ENCODE peak calls at places on chromosomes 1 and 21, in eight cellular contexts. One of them, this sample, is unnamed.

GRCh38 chr1:209434631-209435217 is 148.8 kb upstream of the CAMK1G start:
- DNase-seq in sigmoid colon: no peak
- DNase-seq in fibroblast of mammary gland: no peak
- DNase-seq in astrocyte: no peak
- DNase-seq in hepatocyte: no peak
- DNase-seq in lower leg skin: no peak
- DNase-seq in WERI-Rb-1: no peak
- DNase-seq in cardiac muscle cell: no peak
- DNase-seq in this sample: no peak

GRCh38 chr1:1231400-1232223 is at the start of gene SDF4:
- DNase-seq in sigmoid colon: peak
- DNase-seq in fibroblast of mammary gland: peak
- DNase-seq in astrocyte: peak
- DNase-seq in hepatocyte: peak
- DNase-seq in lower leg skin: peak
- DNase-seq in WERI-Rb-1: peak
- DNase-seq in cardiac muscle cell: peak
- DNase-seq in this sample: peak

GRCh38 chr1:42081475-42081874 is 71.7 kb upstream of the GUCA2B start:
- DNase-seq in sigmoid colon: no peak
- DNase-seq in fibroblast of mammary gland: no peak
- DNase-seq in astrocyte: no peak
- DNase-seq in hepatocyte: peak
- DNase-seq in lower leg skin: no peak
- DNase-seq in WERI-Rb-1: no peak
- DNase-seq in cardiac muscle cell: no peak
- DNase-seq in this sample: no peak

GRCh38 chr1:46581685-46582455 is 22.2 kb downstream of the MKNK1 start:
- DNase-seq in sigmoid colon: no peak
- DNase-seq in fibroblast of mammary gland: peak
- DNase-seq in astrocyte: no peak
- DNase-seq in hepatocyte: no peak
- DNase-seq in lower leg skin: no peak
- DNase-seq in WERI-Rb-1: no peak
- DNase-seq in cardiac muscle cell: no peak
- DNase-seq in this sample: no peak

GRCh38 chr21:17793675-17794123 is 25.5 kb downstream of the C21orf91 start:
- DNase-seq in sigmoid colon: no peak
- DNase-seq in fibroblast of mammary gland: peak
- DNase-seq in astrocyte: peak
- DNase-seq in hepatocyte: no peak
- DNase-seq in lower leg skin: no peak
- DNase-seq in WERI-Rb-1: no peak
- DNase-seq in cardiac muscle cell: no peak
- DNase-seq in this sample: peak

GRCh38 chr1:226688852-226689251 is 50.2 kb downstream of the ITPKB start:
- DNase-seq in sigmoid colon: peak
- DNase-seq in fibroblast of mammary gland: no peak
- DNase-seq in astrocyte: no peak
- DNase-seq in hepatocyte: no peak
- DNase-seq in lower leg skin: no peak
- DNase-seq in WERI-Rb-1: no peak
- DNase-seq in cardiac muscle cell: no peak
- DNase-seq in this sample: no peak

GRCh38 chr1:88016947-88017346 is 667.1 kb upstream of the PKN2 start:
- DNase-seq in sigmoid colon: no peak
- DNase-seq in fibroblast of mammary gland: no peak
- DNase-seq in astrocyte: no peak
- DNase-seq in hepatocyte: peak
- DNase-seq in lower leg skin: no peak
- DNase-seq in WERI-Rb-1: no peak
- DNase-seq in cardiac muscle cell: no peak
- DNase-seq in this sample: no peak

GRCh38 chr1:2585318-2586092 is 1.1 kb upstream of the PRXL2B start:
- DNase-seq in sigmoid colon: peak
- DNase-seq in fibroblast of mammary gland: peak
- DNase-seq in astrocyte: peak
- DNase-seq in hepatocyte: peak
- DNase-seq in lower leg skin: peak
- DNase-seq in WERI-Rb-1: peak
- DNase-seq in cardiac muscle cell: peak
- DNase-seq in this sample: peak

GRCh38 chr1:179677882-179678281 is 65.2 kb upstream of the FAM163A start:
- DNase-seq in sigmoid colon: no peak
- DNase-seq in fibroblast of mammary gland: no peak
- DNase-seq in astrocyte: no peak
- DNase-seq in hepatocyte: no peak
- DNase-seq in lower leg skin: no peak
- DNase-seq in WERI-Rb-1: peak
- DNase-seq in cardiac muscle cell: no peak
- DNase-seq in this sample: no peak

GRCh38 chr1:2602311-2602835 is 15.8 kb downstream of the PRXL2B start:
- DNase-seq in sigmoid colon: no peak
- DNase-seq in fibroblast of mammary gland: no peak
- DNase-seq in astrocyte: no peak
- DNase-seq in hepatocyte: no peak
- DNase-seq in lower leg skin: peak
- DNase-seq in WERI-Rb-1: no peak
- DNase-seq in cardiac muscle cell: no peak
- DNase-seq in this sample: no peak

GRCh38 chr1:175278236-175278635 is 85.7 kb upstream of the KIAA0040 start:
- DNase-seq in sigmoid colon: no peak
- DNase-seq in fibroblast of mammary gland: no peak
- DNase-seq in astrocyte: no peak
- DNase-seq in hepatocyte: no peak
- DNase-seq in lower leg skin: no peak
- DNase-seq in WERI-Rb-1: peak
- DNase-seq in cardiac muscle cell: no peak
- DNase-seq in this sample: no peak

GRCh38 chr1:162676087-162676486 is 43.8 kb downstream of the DDR2 start:
- DNase-seq in sigmoid colon: peak
- DNase-seq in fibroblast of mammary gland: peak
- DNase-seq in astrocyte: peak
- DNase-seq in hepatocyte: peak
- DNase-seq in lower leg skin: no peak
- DNase-seq in WERI-Rb-1: no peak
- DNase-seq in cardiac muscle cell: no peak
- DNase-seq in this sample: peak

GRCh38 chr1:84259376-84259775 is 42.1 kb upstream of the SAMD13 start:
- DNase-seq in sigmoid colon: no peak
- DNase-seq in fibroblast of mammary gland: no peak
- DNase-seq in astrocyte: no peak
- DNase-seq in hepatocyte: no peak
- DNase-seq in lower leg skin: no peak
- DNase-seq in WERI-Rb-1: no peak
- DNase-seq in cardiac muscle cell: no peak
- DNase-seq in this sample: no peak

GRCh38 chr1:32250893-32251716 is at the start of gene LCK:
- DNase-seq in sigmoid colon: no peak
- DNase-seq in fibroblast of mammary gland: no peak
- DNase-seq in astrocyte: no peak
- DNase-seq in hepatocyte: no peak
- DNase-seq in lower leg skin: no peak
- DNase-seq in WERI-Rb-1: no peak
- DNase-seq in cardiac muscle cell: no peak
- DNase-seq in this sample: no peak

GRCh38 chr1:59985901-59986735 is 59.5 kb upstream of the CYP2J2 start:
- DNase-seq in sigmoid colon: no peak
- DNase-seq in fibroblast of mammary gland: peak
- DNase-seq in astrocyte: peak
- DNase-seq in hepatocyte: peak
- DNase-seq in lower leg skin: peak
- DNase-seq in WERI-Rb-1: no peak
- DNase-seq in cardiac muscle cell: no peak
- DNase-seq in this sample: peak

GRCh38 chr1:78779831-78780230 is 130.2 kb downstream of the IFI44 start:
- DNase-seq in sigmoid colon: no peak
- DNase-seq in fibroblast of mammary gland: peak
- DNase-seq in astrocyte: peak
- DNase-seq in hepatocyte: no peak
- DNase-seq in lower leg skin: no peak
- DNase-seq in WERI-Rb-1: no peak
- DNase-seq in cardiac muscle cell: no peak
- DNase-seq in this sample: peak

GRCh38 chr1:180343931-180344406 is 113.9 kb downstream of the LHX4 start:
- DNase-seq in sigmoid colon: no peak
- DNase-seq in fibroblast of mammary gland: peak
- DNase-seq in astrocyte: peak
- DNase-seq in hepatocyte: peak
- DNase-seq in lower leg skin: no peak
- DNase-seq in WERI-Rb-1: no peak
- DNase-seq in cardiac muscle cell: peak
- DNase-seq in this sample: peak

GRCh38 chr21:33332143-33332542 is 7.4 kb downstream of the IFNAR1 start:
- DNase-seq in sigmoid colon: no peak
- DNase-seq in fibroblast of mammary gland: no peak
- DNase-seq in astrocyte: no peak
- DNase-seq in hepatocyte: no peak
- DNase-seq in lower leg skin: no peak
- DNase-seq in WERI-Rb-1: no peak
- DNase-seq in cardiac muscle cell: no peak
- DNase-seq in this sample: no peak

GRCh38 chr1:64112281-64112680 is 91.1 kb upstream of the UBE2U start:
- DNase-seq in sigmoid colon: no peak
- DNase-seq in fibroblast of mammary gland: peak
- DNase-seq in astrocyte: peak
- DNase-seq in hepatocyte: no peak
- DNase-seq in lower leg skin: no peak
- DNase-seq in WERI-Rb-1: no peak
- DNase-seq in cardiac muscle cell: no peak
- DNase-seq in this sample: peak

GRCh38 chr1:231160851-231161710 is 777 bp upstream of the TRIM67 start:
- DNase-seq in sigmoid colon: no peak
- DNase-seq in fibroblast of mammary gland: no peak
- DNase-seq in astrocyte: no peak
- DNase-seq in hepatocyte: no peak
- DNase-seq in lower leg skin: no peak
- DNase-seq in WERI-Rb-1: no peak
- DNase-seq in cardiac muscle cell: peak
- DNase-seq in this sample: no peak

GRCh38 chr1:23444104-23444533 is 19.6 kb upstream of the TCEA3 start:
- DNase-seq in sigmoid colon: peak
- DNase-seq in fibroblast of mammary gland: peak
- DNase-seq in astrocyte: peak
- DNase-seq in hepatocyte: peak
- DNase-seq in lower leg skin: peak
- DNase-seq in WERI-Rb-1: no peak
- DNase-seq in cardiac muscle cell: no peak
- DNase-seq in this sample: peak

GRCh38 chr1:67682659-67683197 is 2.3 kb upstream of the GADD45A start:
- DNase-seq in sigmoid colon: no peak
- DNase-seq in fibroblast of mammary gland: peak
- DNase-seq in astrocyte: peak
- DNase-seq in hepatocyte: peak
- DNase-seq in lower leg skin: no peak
- DNase-seq in WERI-Rb-1: no peak
- DNase-seq in cardiac muscle cell: no peak
- DNase-seq in this sample: peak
- H3K4me3 ChIP-seq in sigmoid colon: no peak
- H3K4me3 ChIP-seq in fibroblast of mammary gland: no peak
- H3K4me3 ChIP-seq in astrocyte: peak
- H3K4me3 ChIP-seq in hepatocyte: no peak
- H3K4me3 ChIP-seq in lower leg skin: no peak
- H3K4me3 ChIP-seq in WERI-Rb-1: no peak
- H3K4me3 ChIP-seq in cardiac muscle cell: no peak
- H3K4me3 ChIP-seq in this sample: no peak

DNA sequence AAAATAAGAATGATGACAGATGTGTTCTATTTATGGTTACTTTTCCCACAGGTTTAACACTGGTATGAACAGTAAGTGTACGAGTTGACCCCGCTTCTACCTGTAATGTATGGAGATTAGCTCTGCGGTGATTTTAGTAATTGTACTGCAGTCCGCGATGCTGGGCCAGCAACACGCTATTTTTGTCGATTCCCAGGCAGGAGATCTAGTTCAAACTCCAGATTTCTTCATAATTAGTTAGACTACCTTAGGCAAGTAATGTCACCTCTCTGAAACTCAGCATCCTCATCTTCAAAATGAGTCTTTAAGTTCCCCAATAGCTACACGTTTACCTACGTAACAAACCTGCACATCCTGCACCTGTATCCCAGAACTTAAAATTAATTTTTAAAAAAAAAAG is 21.5 kb downstream of the TP53BP2 start:
- DNase-seq in sigmoid colon: no peak
- DNase-seq in fibroblast of mammary gland: no peak
- DNase-seq in astrocyte: no peak
- DNase-seq in hepatocyte: no peak
- DNase-seq in lower leg skin: no peak
- DNase-seq in WERI-Rb-1: no peak
- DNase-seq in cardiac muscle cell: no peak
- DNase-seq in this sample: no peak
- TF ChIP-seq CTCF in sigmoid colon: no peak
- TF ChIP-seq CTCF in fibroblast of mammary gland: no peak
- TF ChIP-seq CTCF in astrocyte: no peak
- TF ChIP-seq CTCF in hepatocyte: no peak
- TF ChIP-seq CTCF in lower leg skin: no peak
- TF ChIP-seq CTCF in WERI-Rb-1: no peak
- TF ChIP-seq CTCF in cardiac muscle cell: no peak
- TF ChIP-seq CTCF in this sample: no peak

GRCh38 chr1:234325878-234326492 is 47.3 kb upstream of the COA6 start:
- DNase-seq in sigmoid colon: no peak
- DNase-seq in fibroblast of mammary gland: no peak
- DNase-seq in astrocyte: no peak
- DNase-seq in hepatocyte: no peak
- DNase-seq in lower leg skin: no peak
- DNase-seq in WERI-Rb-1: no peak
- DNase-seq in cardiac muscle cell: no peak
- DNase-seq in this sample: no peak
- H3K4me3 ChIP-seq in sigmoid colon: peak
- H3K4me3 ChIP-seq in fibroblast of mammary gland: peak
- H3K4me3 ChIP-seq in astrocyte: peak
- H3K4me3 ChIP-seq in hepatocyte: no peak
- H3K4me3 ChIP-seq in lower leg skin: no peak
- H3K4me3 ChIP-seq in WERI-Rb-1: no peak
- H3K4me3 ChIP-seq in cardiac muscle cell: no peak
- H3K4me3 ChIP-seq in this sample: peak

GRCh38 chr1:54488065-54488750 is 59.8 kb upstream of the ACOT11 start:
- DNase-seq in sigmoid colon: peak
- DNase-seq in fibroblast of mammary gland: peak
- DNase-seq in astrocyte: peak
- DNase-seq in hepatocyte: peak
- DNase-seq in lower leg skin: peak
- DNase-seq in WERI-Rb-1: peak
- DNase-seq in cardiac muscle cell: peak
- DNase-seq in this sample: peak

GRCh38 chr1:54488831-54489626 is 59.0 kb upstream of the ACOT11 start:
- DNase-seq in sigmoid colon: peak
- DNase-seq in fibroblast of mammary gland: peak
- DNase-seq in astrocyte: peak
- DNase-seq in hepatocyte: peak
- DNase-seq in lower leg skin: peak
- DNase-seq in WERI-Rb-1: peak
- DNase-seq in cardiac muscle cell: peak
- DNase-seq in this sample: peak

GRCh38 chr1:54487571-54488050 is 60.4 kb upstream of the ACOT11 start:
- DNase-seq in sigmoid colon: no peak
- DNase-seq in fibroblast of mammary gland: no peak
- DNase-seq in astrocyte: no peak
- DNase-seq in hepatocyte: peak
- DNase-seq in lower leg skin: peak
- DNase-seq in WERI-Rb-1: no peak
- DNase-seq in cardiac muscle cell: no peak
- DNase-seq in this sample: no peak

GRCh38 chr1:54490361-54491248 is 57.4 kb upstream of the ACOT11 start:
- DNase-seq in sigmoid colon: no peak
- DNase-seq in fibroblast of mammary gland: no peak
- DNase-seq in astrocyte: no peak
- DNase-seq in hepatocyte: peak
- DNase-seq in lower leg skin: no peak
- DNase-seq in WERI-Rb-1: no peak
- DNase-seq in cardiac muscle cell: peak
- DNase-seq in this sample: no peak

GRCh38 chr1:54489627-54490240 is 58.3 kb upstream of the ACOT11 start:
- DNase-seq in sigmoid colon: no peak
- DNase-seq in fibroblast of mammary gland: no peak
- DNase-seq in astrocyte: no peak
- DNase-seq in hepatocyte: peak
- DNase-seq in lower leg skin: no peak
- DNase-seq in WERI-Rb-1: no peak
- DNase-seq in cardiac muscle cell: no peak
- DNase-seq in this sample: no peak
- TF ChIP-seq CTCF in sigmoid colon: no peak
- TF ChIP-seq CTCF in fibroblast of mammary gland: no peak
- TF ChIP-seq CTCF in astrocyte: peak
- TF ChIP-seq CTCF in hepatocyte: no peak
- TF ChIP-seq CTCF in lower leg skin: no peak
- TF ChIP-seq CTCF in WERI-Rb-1: no peak
- TF ChIP-seq CTCF in cardiac muscle cell: no peak
- TF ChIP-seq CTCF in this sample: no peak

This sample was measured in AG10803.